ENCODE peak calls at places on chromosomes 5 and 9, in four cellular contexts. Y is uterus, O is right lobe of liver, B is NB4. G is an unnamed sample.
A peak's percentile ranks its signal among the peaks of the same experiment; 100 is the strongest.

GRCh38 chr5:42274913-42275312 is 148.3 kb upstream of the GHR start:
- DNase-seq in Y (no peak), O (no peak), B (no peak), G (no peak)

GRCh38 chr9:120929392-120929791 is 2.8 kb upstream of the TRAF1 start:
- DNase-seq in Y (no peak), O (no peak), B (no peak), G (no peak)

GRCh38 chr5:82499845-82500244 is 221.7 kb upstream of the RPS23 start:
- DNase-seq in Y (no peak), O (no peak), B (no peak), G (no peak)

GRCh38 chr9:114722937-114723620 is 41.1 kb upstream of the TEX48 start:
- DNase-seq in Y (no peak), O (no peak), B (no peak), G (no peak)

GRCh38 chr9:7093040-7093439 is 335.3 kb downstream of the KDM4C start:
- DNase-seq in Y (no peak), O (no peak), B (no peak), G (no peak)

GRCh38 chr9:119284118-119284517 is 85.1 kb downstream of the BRINP1 start:
- DNase-seq in Y (no peak), O (no peak), B (peak; percentile 4), G (no peak)

GRCh38 chr5:103461223-103461622 is 101.4 kb downstream of the NUDT12 start:
- DNase-seq in Y (no peak), O (no peak), B (no peak), G (no peak)

GRCh38 chr9:114314256-114314867 is 8.5 kb upstream of the ORM1 start:
- DNase-seq in Y (peak; percentile 5), O (peak; percentile 46), B (no peak), G (peak; percentile 0)

GRCh38 chr5:18314192-18314778 is 680.0 kb downstream of the TAF11L14 start:
- DNase-seq in Y (no peak), O (no peak), B (peak; percentile 37), G (no peak)

GRCh38 chr5:10760033-10760975 is 730 bp downstream of the DAP start:
- DNase-seq in Y (peak; percentile 37), O (peak; percentile 87), B (peak; percentile 69), G (peak; percentile 85)

GRCh38 chr5:166562246-166562645 is 1729.2 kb upstream of the WWC1 start:
- DNase-seq in Y (no peak), O (no peak), B (peak; percentile 54), G (no peak)

GRCh38 chr9:122133984-122134535 is 25.5 kb downstream of the NDUFA8 start:
- DNase-seq in Y (no peak), O (no peak), B (no peak), G (no peak)

GRCh38 chr9:135500525-135501260 is at the start of gene MRPS2:
- DNase-seq in Y (peak; percentile 87), O (peak; percentile 91), B (peak; percentile 89), G (peak; percentile 88)
- TF ChIP-seq POLR2A in Y (peak; percentile 44), O (peak; percentile 59), B (peak; percentile 63), G (peak; percentile 69)

GRCh38 chr9:69824497-69825252 is 4.1 kb downstream of the CFAP95 start:
- DNase-seq in Y (no peak), O (no peak), B (no peak), G (no peak)
- TF ChIP-seq POLR2A in Y (no peak), O (no peak), B (no peak), G (no peak)

DNA sequence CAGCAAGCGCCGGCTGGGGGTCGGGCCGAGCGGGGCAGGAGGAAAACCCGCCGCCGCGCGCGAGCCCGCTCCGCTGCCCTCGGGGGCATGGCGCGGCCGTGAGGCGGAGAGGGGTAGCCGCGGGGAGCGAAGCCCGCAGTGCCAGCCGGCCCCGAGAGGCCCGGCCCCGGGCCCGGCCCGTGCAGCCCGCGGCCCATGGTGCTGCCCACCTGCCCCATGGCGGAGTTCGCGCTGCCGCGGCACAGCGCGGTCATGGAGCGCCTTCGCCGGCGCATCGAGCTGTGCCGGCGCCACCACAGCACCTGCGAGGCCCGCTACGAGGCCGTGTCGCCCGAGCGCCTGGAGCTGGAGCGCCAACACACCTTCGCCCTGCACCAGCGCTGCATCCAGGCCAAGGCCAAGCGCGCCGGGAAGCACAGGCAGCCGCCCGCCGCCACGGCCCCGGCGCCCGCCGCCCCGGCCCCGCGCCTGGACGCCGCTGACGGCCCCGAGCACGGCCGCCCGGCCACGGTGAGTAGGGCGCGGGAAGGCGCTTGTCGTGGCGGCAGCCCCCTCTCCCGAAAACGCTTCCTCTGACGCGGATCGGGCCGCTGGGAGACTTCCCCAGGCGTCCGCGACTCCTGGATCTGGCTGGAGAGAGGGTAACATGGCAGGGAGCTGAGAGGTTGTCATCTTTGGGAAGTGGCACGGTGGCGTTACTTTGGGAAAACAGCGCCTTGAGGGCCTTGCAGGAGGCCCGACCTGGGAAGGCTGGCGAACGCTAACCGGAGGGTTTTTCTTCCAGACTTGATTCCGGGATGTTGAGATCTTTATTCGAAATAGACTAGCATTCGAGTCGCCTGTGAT is 519 bp downstream of the MAML1 start:
- DNase-seq in Y (peak; percentile 22), O (peak; percentile 63), B (peak; percentile 54), G (peak; percentile 55)
- TF ChIP-seq POLR2A in Y (no peak), O (no peak), B (no peak), G (no peak)

DNA sequence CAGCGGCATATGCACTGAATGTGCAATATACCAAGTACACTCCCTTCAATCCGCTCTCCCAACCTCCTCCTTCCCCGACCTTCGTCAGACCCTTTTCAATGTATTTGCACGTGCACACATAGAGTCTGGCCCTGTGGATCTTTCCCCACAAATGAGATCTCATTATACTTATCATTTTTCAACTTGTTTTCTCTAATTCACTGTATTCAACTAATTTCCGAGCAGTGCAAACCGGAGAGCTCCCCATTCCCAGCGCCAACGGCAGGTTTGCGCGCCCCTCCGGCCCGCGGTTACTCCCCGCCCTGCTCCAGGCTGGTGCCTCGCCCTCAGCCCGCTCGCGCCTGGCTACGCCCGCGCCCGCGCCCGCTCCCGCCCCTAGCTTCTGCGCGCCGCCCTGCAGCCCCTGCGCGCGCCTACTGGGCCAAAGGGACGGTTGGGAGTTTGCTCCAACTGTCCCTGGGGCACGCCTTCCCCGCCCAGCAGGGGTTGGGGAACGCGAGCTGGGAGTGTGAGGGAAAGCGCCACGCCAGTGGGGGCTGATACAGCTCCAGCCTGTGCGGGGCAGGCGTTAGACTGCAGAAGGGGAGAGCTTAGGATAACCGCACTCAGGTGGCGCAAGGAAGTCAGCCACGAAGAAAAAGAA is 3.3 kb upstream of the CDC20B start:
- DNase-seq in Y (no peak), O (peak; percentile 61), B (peak; percentile 82), G (peak; percentile 64)
- TF ChIP-seq POLR2A in Y (no peak), O (no peak), B (no peak), G (no peak)

GRCh38 chr9:33161011-33161588 is 6.0 kb downstream of the B4GALT1 start:
- DNase-seq in Y (peak; percentile 64), O (no peak), B (peak; percentile 77), G (peak; percentile 44)

GRCh38 chr9:33157960-33158359 is 9.2 kb downstream of the B4GALT1 start:
- DNase-seq in Y (no peak), O (no peak), B (no peak), G (no peak)

GRCh38 chr9:33158555-33159057 is 8.5 kb downstream of the B4GALT1 start:
- DNase-seq in Y (no peak), O (no peak), B (peak; percentile 77), G (no peak)

GRCh38 chr9:33159058-33159759 is 7.9 kb downstream of the B4GALT1 start:
- DNase-seq in Y (peak; percentile 73), O (peak; percentile 88), B (peak; percentile 91), G (peak; percentile 55)

GRCh38 chr9:33159760-33160127 is 7.4 kb downstream of the B4GALT1 start:
- DNase-seq in Y (no peak), O (no peak), B (peak; percentile 91), G (no peak)
- TF ChIP-seq POLR2A in Y (no peak), O (peak; percentile 42), B (no peak), G (no peak)

DNA sequence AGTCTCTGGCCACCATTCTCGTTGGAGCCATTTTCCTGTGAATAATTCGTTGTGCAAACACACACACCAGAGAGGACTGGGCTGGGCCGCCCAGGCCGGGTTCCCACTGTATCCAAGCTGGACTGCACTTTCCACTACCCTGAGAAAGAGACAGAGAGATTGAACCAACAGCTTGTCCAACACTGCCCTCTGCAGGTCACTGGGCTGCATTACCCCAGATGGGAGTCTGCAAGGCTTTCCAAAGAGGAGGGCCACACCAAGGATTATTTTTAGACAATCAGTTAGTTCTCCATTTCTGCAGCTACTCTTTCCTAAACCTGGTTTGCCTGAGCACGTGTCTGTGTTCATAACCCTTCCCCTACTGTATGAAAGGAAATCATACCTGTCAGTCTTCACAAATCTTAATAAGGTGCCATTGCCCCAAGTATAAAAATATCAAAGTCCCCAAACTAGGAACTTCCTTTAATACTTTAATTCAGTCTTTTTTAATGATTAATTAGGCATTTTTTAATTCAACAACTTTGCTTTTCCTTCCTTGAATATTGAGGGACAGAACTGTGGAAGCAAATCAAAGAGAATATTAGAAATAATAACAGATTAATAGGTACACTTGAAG is 13.3 kb upstream of the FGF1 start:
- DNase-seq in Y (peak; percentile 91), O (peak; percentile 85), B (peak; percentile 88), G (peak; percentile 85)
- TF ChIP-seq POLR2A in Y (no peak), O (no peak), B (no peak), G (no peak)

GRCh38 chr5:179606071-179606909 is 17.2 kb downstream of the HNRNPH1 start:
- DNase-seq in Y (no peak), O (no peak), B (no peak), G (no peak)

GRCh38 chr5:179606910-179607448 is 16.5 kb downstream of the HNRNPH1 start:
- DNase-seq in Y (no peak), O (no peak), B (peak; percentile 5), G (no peak)

GRCh38 chr5:179609834-179610108 is 13.7 kb downstream of the HNRNPH1 start:
- DNase-seq in Y (no peak), O (no peak), B (no peak), G (no peak)

GRCh38 chr5:179607449-179607931 is 16.0 kb downstream of the HNRNPH1 start:
- DNase-seq in Y (no peak), O (no peak), B (peak; percentile 9), G (peak; percentile 50)

DNA sequence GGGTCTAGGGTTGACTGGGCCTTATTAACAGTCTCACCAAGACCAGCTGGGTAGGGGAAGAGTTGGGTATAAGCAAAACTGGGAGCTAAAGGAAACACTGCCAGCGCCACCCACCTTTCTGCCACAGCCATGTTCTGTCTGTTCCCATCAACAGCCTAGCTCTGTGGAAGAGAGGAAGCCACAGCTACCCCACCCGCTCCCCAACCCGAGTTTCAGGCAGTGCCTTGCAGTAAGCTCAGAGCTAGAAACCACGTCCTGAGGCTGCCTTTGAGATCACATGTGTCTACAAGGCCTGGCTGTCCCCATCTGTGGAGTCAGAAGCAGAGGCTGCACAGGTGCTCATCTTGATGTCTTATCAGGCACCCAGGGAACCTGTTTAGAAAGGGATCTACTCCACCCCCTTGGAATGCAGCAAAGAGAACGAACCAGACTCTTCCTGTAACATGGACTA is 15.3 kb downstream of the HNRNPH1 start:
- DNase-seq in Y (no peak), O (no peak), B (peak; percentile 60), G (no peak)
- TF ChIP-seq POLR2A in Y (no peak), O (no peak), B (no peak), G (no peak)